ENCODE peak calls at places on chromosomes 1 and 21, in seven cellular contexts. A is OCI-LY7, K is tibial artery, T is HFF-Myc, P is neural progenitor cell, H is GM12864, C is fibroblast of mammary gland. S is an unnamed sample.

GRCh38 chr21:23543334-23543733 is 2063.9 kb downstream of the MRPL39 start:
- DNase-seq in A (no peak), K (no peak), T (no peak), P (no peak), H (no peak), C (no peak), S (no peak)

GRCh38 chr1:18118078-18118477 is 10.5 kb downstream of the IGSF21 start:
- DNase-seq in A (no peak), K (no peak), T (no peak), P (peak), H (no peak), C (no peak), S (no peak)

GRCh38 chr1:233277637-233278413 is 17.7 kb downstream of the PCNX2 start:
- DNase-seq in A (no peak), K (no peak), T (no peak), P (no peak), H (no peak), C (no peak), S (no peak)

GRCh38 chr1:25744140-25744581 is 55.8 kb upstream of the SELENON start:
- DNase-seq in A (no peak), K (peak), T (peak), P (peak), H (no peak), C (peak), S (no peak)

GRCh38 chr1:234369784-234370183 is 3.5 kb upstream of the COA6 start:
- DNase-seq in A (no peak), K (no peak), T (no peak), P (no peak), H (no peak), C (peak), S (no peak)

GRCh38 chr1:194062962-194063361 is 876.5 kb upstream of the B3GALT2 start:
- DNase-seq in A (no peak), K (no peak), T (no peak), P (no peak), H (no peak), C (no peak), S (no peak)

GRCh38 chr1:225430301-225430700 is 2.5 kb upstream of the LBR start:
- DNase-seq in A (no peak), K (no peak), T (no peak), P (no peak), H (no peak), C (no peak), S (no peak)

GRCh38 chr1:107593436-107594209 is 371.4 kb downstream of the VAV3 start:
- DNase-seq in A (no peak), K (no peak), T (no peak), P (no peak), H (no peak), C (no peak), S (no peak)

GRCh38 chr1:149849947-149850360 is 49.4 kb upstream of the BOLA1 start:
- DNase-seq in A (peak), K (no peak), T (no peak), P (peak), H (no peak), C (peak), S (no peak)

GRCh38 chr1:29258974-29259801 is 22.9 kb downstream of the PTPRU start:
- DNase-seq in A (no peak), K (no peak), T (no peak), P (peak), H (no peak), C (no peak), S (no peak)
- H3K4me3 ChIP-seq in A (no peak), K (peak), T (peak), P (peak), H (peak), C (peak), S (peak)

GRCh38 chr1:85245456-85245855 is 14.0 kb downstream of the C1orf52 start:
- DNase-seq in A (no peak), K (no peak), T (no peak), P (no peak), H (no peak), C (peak), S (no peak)

GRCh38 chr1:85243336-85243735 is 16.1 kb downstream of the C1orf52 start:
- DNase-seq in A (no peak), K (no peak), T (no peak), P (peak), H (no peak), C (no peak), S (no peak)

GRCh38 chr1:85240659-85241058 is 18.8 kb downstream of the C1orf52 start:
- DNase-seq in A (no peak), K (no peak), T (no peak), P (no peak), H (no peak), C (no peak), S (no peak)

GRCh38 chr1:85244271-85245053 is 15.0 kb downstream of the C1orf52 start:
- DNase-seq in A (no peak), K (no peak), T (peak), P (no peak), H (no peak), C (peak), S (no peak)

DNA sequence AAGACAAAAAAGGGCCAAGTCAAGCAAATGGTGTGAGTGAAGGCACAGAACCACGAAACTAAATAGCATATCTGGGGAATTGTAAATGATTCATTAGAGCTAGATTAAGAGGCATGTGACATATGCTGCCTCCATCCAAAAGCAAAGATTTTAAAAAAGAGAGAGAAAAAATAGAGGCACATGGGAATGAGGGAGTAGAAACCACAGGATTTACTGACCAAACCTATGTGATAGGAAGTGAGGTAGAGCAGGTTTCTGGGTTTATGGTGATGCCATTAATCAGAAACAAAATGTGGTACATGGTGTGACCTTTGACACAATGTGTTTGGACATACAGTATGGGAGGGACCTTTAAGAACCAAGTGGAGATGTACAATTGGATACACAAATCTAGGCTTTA is 13.6 kb downstream of the C1orf52 start:
- DNase-seq in A (no peak), K (no peak), T (no peak), P (no peak), H (no peak), C (no peak), S (no peak)
- H3K4me3 ChIP-seq in A (no peak), K (no peak), T (no peak), P (no peak), H (no peak), C (no peak), S (no peak)

DNA sequence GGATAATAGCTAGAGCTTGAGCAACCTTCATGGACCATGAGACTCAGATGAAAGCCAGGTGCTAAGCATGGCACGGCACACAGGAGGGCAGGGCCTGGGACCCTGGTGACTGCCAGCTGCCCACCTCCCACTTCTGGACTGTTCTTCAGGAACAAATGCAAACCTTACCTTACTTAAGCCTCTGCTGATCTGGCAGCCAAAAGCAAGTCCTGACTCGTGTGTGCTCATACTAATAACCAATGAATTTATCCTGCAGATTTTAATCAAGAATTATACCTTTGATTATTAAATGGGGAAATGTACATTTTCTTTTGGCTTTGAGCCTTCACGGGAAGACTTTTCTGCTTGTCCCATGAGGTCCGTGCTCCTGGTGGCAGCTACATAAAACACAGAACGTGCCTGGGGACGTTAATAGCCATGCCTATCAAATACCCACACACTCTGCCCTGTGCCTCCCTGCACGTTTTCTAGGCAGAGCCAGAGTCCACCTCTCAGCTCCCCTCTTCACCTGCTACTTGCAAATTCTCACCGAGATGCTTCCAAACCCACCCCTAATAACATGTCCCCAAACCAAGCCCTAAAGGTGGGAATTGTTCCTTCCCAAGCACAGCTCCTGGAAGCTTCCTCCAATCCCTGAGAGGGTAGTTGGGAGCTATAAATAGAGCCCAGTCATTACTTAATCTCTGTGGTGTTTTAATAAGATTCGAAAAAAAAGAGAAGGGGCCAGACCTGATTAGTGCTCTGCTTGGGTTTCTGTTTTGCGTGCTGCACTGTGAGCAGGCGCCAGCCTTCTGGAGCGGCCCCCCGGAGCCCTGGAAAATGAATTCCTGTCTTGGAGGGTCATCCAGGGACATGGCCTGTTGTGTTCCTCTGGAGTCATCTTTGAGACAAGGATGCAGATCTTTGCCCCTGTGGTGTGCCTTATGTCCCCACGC is 33.5 kb downstream of the SLC1A7 start:
- DNase-seq in A (no peak), K (no peak), T (no peak), P (no peak), H (no peak), C (peak), S (no peak)
- H3K4me3 ChIP-seq in A (no peak), K (peak), T (no peak), P (no peak), H (no peak), C (no peak), S (no peak)

GRCh38 chr1:2206813-2207488 is 12.4 kb upstream of the FAAP20 start:
- DNase-seq in A (no peak), K (no peak), T (no peak), P (no peak), H (no peak), C (peak), S (no peak)
- H3K4me3 ChIP-seq in A (no peak), K (peak), T (peak), P (no peak), H (no peak), C (no peak), S (peak)

GRCh38 chr1:78647238-78647637 is 2.4 kb upstream of the IFI44 start:
- DNase-seq in A (no peak), K (no peak), T (no peak), P (no peak), H (no peak), C (no peak), S (no peak)

GRCh38 chr1:78652019-78652560 is 2.5 kb downstream of the IFI44 start:
- DNase-seq in A (no peak), K (no peak), T (no peak), P (no peak), H (no peak), C (no peak), S (no peak)

GRCh38 chr1:78649628-78650027 is at the start of gene IFI44:
- DNase-seq in A (no peak), K (peak), T (peak), P (no peak), H (peak), C (peak), S (peak)

GRCh38 chr1:78650114-78650513 is 483 bp downstream of the IFI44 start:
- DNase-seq in A (no peak), K (no peak), T (no peak), P (no peak), H (no peak), C (peak), S (no peak)

GRCh38 chr1:78651247-78651646 is 1.6 kb downstream of the IFI44 start:
- DNase-seq in A (no peak), K (no peak), T (no peak), P (no peak), H (no peak), C (peak), S (no peak)
- H3K4me3 ChIP-seq in A (no peak), K (peak), T (no peak), P (no peak), H (peak), C (peak), S (no peak)

GRCh38 chr1:68175621-68176398 is 56.5 kb downstream of the WLS start:
- DNase-seq in A (no peak), K (no peak), T (no peak), P (no peak), H (no peak), C (no peak), S (no peak)

GRCh38 chr1:68173283-68174172 is 58.8 kb downstream of the WLS start:
- DNase-seq in A (no peak), K (no peak), T (no peak), P (no peak), H (no peak), C (peak), S (no peak)

GRCh38 chr1:68178821-68179490 is 53.4 kb downstream of the WLS start:
- DNase-seq in A (no peak), K (no peak), T (no peak), P (no peak), H (peak), C (peak), S (no peak)

GRCh38 chr1:68168545-68169065 is 63.7 kb downstream of the WLS start:
- DNase-seq in A (no peak), K (no peak), T (no peak), P (no peak), H (no peak), C (no peak), S (no peak)

GRCh38 chr1:68174173-68175113 is 57.9 kb downstream of the WLS start:
- DNase-seq in A (no peak), K (peak), T (peak), P (peak), H (no peak), C (peak), S (peak)
- H3K4me3 ChIP-seq in A (no peak), K (peak), T (no peak), P (no peak), H (no peak), C (no peak), S (no peak)

DNA sequence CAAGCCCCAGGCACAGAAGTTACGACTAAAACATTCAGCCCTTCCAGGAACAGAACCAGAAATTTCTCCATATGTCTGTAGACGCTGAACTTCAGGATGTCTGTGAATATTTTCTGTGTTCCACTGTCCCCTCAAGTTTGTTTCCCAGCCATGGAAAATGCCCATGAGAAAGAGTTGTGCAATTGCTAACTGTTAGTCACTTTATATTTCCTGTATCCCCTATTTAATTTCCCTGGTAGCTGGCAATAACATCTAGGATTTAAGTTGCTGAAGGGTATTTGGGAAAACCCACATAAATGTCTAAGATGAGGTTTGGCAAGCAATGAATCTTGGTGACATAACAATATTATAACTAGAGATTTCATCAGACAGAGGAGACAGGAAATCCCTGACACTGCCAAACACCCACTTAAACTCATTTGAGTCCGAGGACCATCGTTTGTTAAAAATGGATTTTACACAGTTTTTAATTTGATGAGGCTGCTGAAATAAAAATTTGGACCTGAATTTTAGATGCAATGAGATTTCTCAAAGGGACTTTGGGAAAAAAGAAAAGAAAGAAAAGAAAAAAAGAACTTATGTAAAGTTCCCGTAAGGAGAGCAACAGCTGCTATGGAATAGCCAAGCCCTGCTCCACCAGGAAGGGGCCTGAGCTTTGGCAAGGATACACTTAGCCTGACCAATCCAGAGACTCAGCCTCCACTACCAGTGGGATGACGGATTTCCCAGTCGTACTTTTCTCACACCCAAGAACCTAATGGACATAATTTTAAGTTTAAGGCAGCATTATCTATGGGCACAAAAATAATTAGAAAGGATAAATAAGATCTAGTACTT is 21.8 kb upstream of the ERRFI1 start:
- DNase-seq in A (no peak), K (no peak), T (peak), P (no peak), H (no peak), C (peak), S (no peak)
- H3K4me3 ChIP-seq in A (no peak), K (no peak), T (no peak), P (no peak), H (no peak), C (no peak), S (no peak)

GRCh38 chr21:37028579-37028978 is 22.1 kb downstream of the RIPPLY3 start:
- DNase-seq in A (no peak), K (no peak), T (no peak), P (no peak), H (no peak), C (no peak), S (no peak)
- H3K4me3 ChIP-seq in A (no peak), K (no peak), T (no peak), P (no peak), H (no peak), C (no peak), S (no peak)

DNA sequence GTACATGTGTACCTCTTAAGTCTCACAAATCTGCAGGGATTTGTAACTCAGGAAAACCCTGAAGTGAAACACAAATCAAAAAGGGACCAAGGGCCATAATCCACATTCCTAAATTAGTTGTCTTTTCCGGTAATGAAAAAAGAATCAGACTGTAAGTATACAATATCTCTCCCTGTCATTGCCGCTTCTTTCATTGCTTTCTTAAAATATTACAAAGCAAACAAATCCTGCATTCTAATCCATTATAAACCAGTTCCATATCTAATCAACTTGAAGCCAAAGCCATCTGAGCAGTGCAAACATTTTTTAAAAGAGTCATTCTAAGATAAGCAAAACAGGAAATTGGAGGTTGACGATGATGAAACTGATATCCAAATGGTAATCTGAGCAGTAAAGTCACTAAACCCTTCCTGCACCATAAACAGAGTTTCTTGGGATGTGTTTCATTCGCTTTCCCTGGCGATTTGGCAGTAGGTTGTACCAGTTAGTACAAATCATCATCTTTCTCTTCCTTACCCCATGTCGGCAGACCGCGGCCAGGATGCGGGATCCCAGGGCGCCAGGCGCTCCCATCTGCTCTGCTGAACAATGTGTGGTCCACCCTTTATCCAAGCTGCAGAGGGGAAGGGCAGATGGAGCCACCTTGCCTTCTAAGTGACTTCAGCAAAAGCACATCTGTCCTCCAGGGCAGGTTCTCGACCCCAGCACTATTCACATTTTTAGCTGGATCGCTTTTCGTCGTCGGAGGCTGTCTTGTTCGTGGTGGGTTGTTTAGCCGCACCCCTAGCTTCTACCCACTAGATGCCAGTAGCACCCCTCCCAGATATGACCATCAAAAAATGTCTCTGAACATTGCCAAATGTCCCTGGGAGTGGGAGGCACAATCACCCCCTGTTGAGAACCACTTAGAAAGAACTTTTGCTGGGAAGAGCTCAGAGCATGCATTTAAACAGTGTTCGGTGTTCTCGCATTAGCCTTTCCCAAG is 58.4 kb upstream of the SIM2 start:
- DNase-seq in A (no peak), K (no peak), T (no peak), P (peak), H (no peak), C (no peak), S (no peak)
- H3K4me3 ChIP-seq in A (no peak), K (no peak), T (no peak), P (no peak), H (no peak), C (no peak), S (no peak)

GRCh38 chr1:166166400-166166699 is 451 bp downstream of the FAM78B start:
- DNase-seq in A (no peak), K (no peak), T (no peak), P (peak), H (no peak), C (no peak), S (no peak)

GRCh38 chr1:166167395-166167922 is 658 bp upstream of the FAM78B start:
- DNase-seq in A (no peak), K (no peak), T (no peak), P (no peak), H (no peak), C (peak), S (no peak)

GRCh38 chr1:166164995-166165660 is 1.7 kb downstream of the FAM78B start:
- DNase-seq in A (peak), K (peak), T (no peak), P (peak), H (no peak), C (peak), S (no peak)

GRCh38 chr1:166165661-166166399 is 971 bp downstream of the FAM78B start:
- DNase-seq in A (no peak), K (peak), T (no peak), P (peak), H (no peak), C (peak), S (no peak)

GRCh38 chr1:166166701-166167394 is at the start of gene FAM78B:
- DNase-seq in A (peak), K (peak), T (peak), P (peak), H (peak), C (peak), S (no peak)
- H3K4me3 ChIP-seq in A (peak), K (peak), T (peak), P (peak), H (peak), C (peak), S (peak)

S was measured in epithelial cell of proximal tubule.